ENCODE peak calls at places on chromosome 5, in eight cellular contexts. X is IMR-90, D is A549, M is GM23338, H is astrocyte, C is ovary, Q is hepatocyte, V is tibial nerve. U is an unnamed sample.

GRCh38 chr5:132771559-132771998 is 5.5 kb downstream of the SEPTIN8 start:
- DNase-seq in X (peak; percentile 67), D (peak; percentile 17), M (peak; percentile 84), H (peak; percentile 74), C (peak; percentile 43), Q (no peak), V (no peak), U (peak; percentile 76)

GRCh38 chr5:37111426-37112382 is 137.5 kb downstream of the CPLANE1 start:
- DNase-seq in X (no peak), D (no peak), M (no peak), H (peak; percentile 10), C (no peak), Q (no peak), V (no peak), U (no peak)

GRCh38 chr5:112124788-112125187 is 294.3 kb downstream of the EPB41L4A start:
- DNase-seq in X (no peak), D (no peak), M (no peak), H (no peak), C (no peak), Q (no peak), V (no peak), U (no peak)

GRCh38 chr5:137822158-137822764 is 45.4 kb upstream of the MYOT start:
- DNase-seq in X (peak; percentile 18), D (peak; percentile 73), M (peak; percentile 83), H (peak; percentile 23), C (no peak), Q (peak; percentile 60), V (no peak), U (no peak)

GRCh38 chr5:172749881-172750608 is 20.9 kb downstream of the DUSP1 start:
- DNase-seq in X (no peak), D (no peak), M (no peak), H (peak; percentile 55), C (peak; percentile 63), Q (no peak), V (no peak), U (peak; percentile 93)

GRCh38 chr5:135964670-135965320 is 10.0 kb upstream of the LECT2 start:
- DNase-seq in X (peak; percentile 44), D (no peak), M (no peak), H (peak; percentile 58), C (no peak), Q (no peak), V (no peak), U (no peak)

GRCh38 chr5:111224561-111224989 is 391 bp downstream of the CAMK4 start:
- DNase-seq in X (peak; percentile 7), D (no peak), M (no peak), H (no peak), C (peak; percentile 25), Q (no peak), V (no peak), U (no peak)

GRCh38 chr5:135053278-135053677 is 19.2 kb upstream of the PITX1 start:
- DNase-seq in X (no peak), D (no peak), M (no peak), H (no peak), C (no peak), Q (no peak), V (no peak), U (no peak)

GRCh38 chr5:624118-624950 is 12.2 kb downstream of the CEP72 start:
- DNase-seq in X (no peak), D (no peak), M (no peak), H (no peak), C (no peak), Q (no peak), V (no peak), U (no peak)

GRCh38 chr5:138029944-138030343 is 2.9 kb downstream of the FAM13B start:
- DNase-seq in X (no peak), D (no peak), M (no peak), H (no peak), C (no peak), Q (no peak), V (no peak), U (no peak)

GRCh38 chr5:129652353-129653138 is 95.3 kb upstream of the MINAR2 start:
- DNase-seq in X (no peak), D (no peak), M (no peak), H (no peak), C (no peak), Q (no peak), V (no peak), U (no peak)

GRCh38 chr5:126927424-126927823 is 102.9 kb downstream of the MARCHF3 start:
- DNase-seq in X (no peak), D (no peak), M (no peak), H (no peak), C (no peak), Q (no peak), V (no peak), U (no peak)

GRCh38 chr5:141757402-141757801 is 75.4 kb upstream of the ARAP3 start:
- DNase-seq in X (peak; percentile 41), D (peak; percentile 54), M (peak; percentile 78), H (no peak), C (no peak), Q (peak; percentile 40), V (no peak), U (no peak)

GRCh38 chr5:35476789-35477188 is 140.9 kb upstream of the SPEF2 start:
- DNase-seq in X (no peak), D (no peak), M (no peak), H (no peak), C (no peak), Q (no peak), V (no peak), U (no peak)

GRCh38 chr5:35947085-35947484 is 8.7 kb upstream of the CAPSL start:
- DNase-seq in X (no peak), D (no peak), M (no peak), H (no peak), C (no peak), Q (no peak), V (no peak), U (no peak)

GRCh38 chr5:176778921-176779465 is 31.4 kb upstream of the UNC5A start:
- DNase-seq in X (no peak), D (no peak), M (no peak), H (no peak), C (no peak), Q (no peak), V (no peak), U (no peak)

GRCh38 chr5:55989860-55990259 is 4.9 kb downstream of the IL6ST start:
- DNase-seq in X (no peak), D (no peak), M (no peak), H (no peak), C (no peak), Q (no peak), V (no peak), U (no peak)

GRCh38 chr5:16723821-16724220 is 107.0 kb upstream of the RETREG1 start:
- DNase-seq in X (no peak), D (no peak), M (no peak), H (no peak), C (no peak), Q (no peak), V (no peak), U (no peak)

GRCh38 chr5:149271195-149271716 is 403 bp upstream of the AFAP1L1 start:
- DNase-seq in X (no peak), D (peak; percentile 31), M (peak; percentile 68), H (no peak), C (no peak), Q (peak; percentile 44), V (peak; percentile 25), U (no peak)
- H3K4me3 ChIP-seq in X (peak overlapping the region; percentile 55), D (peak overlapping the region; percentile 69), M (peak overlapping the region; percentile 94), H (peak overlapping the region; percentile 95), C (peak overlapping the region; percentile 61), Q (peak overlapping the region; percentile 9), V (peak overlapping the region; percentile 70), U (peak overlapping the region; percentile 66)

DNA sequence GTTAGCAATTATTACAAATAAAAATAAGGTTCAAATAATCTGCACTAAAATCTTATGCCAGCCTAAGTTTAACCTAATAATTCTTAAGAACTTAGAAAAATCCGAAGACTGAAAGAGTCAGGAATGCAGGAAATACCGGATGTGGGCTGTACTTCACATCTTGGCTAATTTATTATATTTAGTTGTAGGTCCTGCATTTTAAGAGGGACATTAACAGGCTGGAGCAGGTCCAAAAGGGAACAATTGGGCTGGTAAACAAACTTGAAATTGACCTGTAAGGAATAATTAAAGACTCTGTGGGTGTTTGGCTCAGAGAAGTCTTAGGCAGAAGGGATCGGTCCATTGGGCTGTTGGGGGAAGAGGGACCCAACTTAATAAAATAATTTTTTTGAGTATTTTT is 18.4 kb downstream of the GLRA1 start:
- DNase-seq in X (peak; percentile 1), D (no peak), M (no peak), H (peak; percentile 47), C (no peak), Q (no peak), V (no peak), U (no peak)
- H3K4me1 ChIP-seq in X (no peaks in the 10 kb centered on the region), D (no peaks in the 10 kb centered on the region), M (peaks cover 20% of the 10 kb centered on the region), H (peaks cover 16% of the 10 kb centered on the region), C (no peaks in the 10 kb centered on the region), Q (no peaks in the 10 kb centered on the region), V (no peaks in the 10 kb centered on the region), U (peaks cover 27% of the 10 kb centered on the region)

DNA sequence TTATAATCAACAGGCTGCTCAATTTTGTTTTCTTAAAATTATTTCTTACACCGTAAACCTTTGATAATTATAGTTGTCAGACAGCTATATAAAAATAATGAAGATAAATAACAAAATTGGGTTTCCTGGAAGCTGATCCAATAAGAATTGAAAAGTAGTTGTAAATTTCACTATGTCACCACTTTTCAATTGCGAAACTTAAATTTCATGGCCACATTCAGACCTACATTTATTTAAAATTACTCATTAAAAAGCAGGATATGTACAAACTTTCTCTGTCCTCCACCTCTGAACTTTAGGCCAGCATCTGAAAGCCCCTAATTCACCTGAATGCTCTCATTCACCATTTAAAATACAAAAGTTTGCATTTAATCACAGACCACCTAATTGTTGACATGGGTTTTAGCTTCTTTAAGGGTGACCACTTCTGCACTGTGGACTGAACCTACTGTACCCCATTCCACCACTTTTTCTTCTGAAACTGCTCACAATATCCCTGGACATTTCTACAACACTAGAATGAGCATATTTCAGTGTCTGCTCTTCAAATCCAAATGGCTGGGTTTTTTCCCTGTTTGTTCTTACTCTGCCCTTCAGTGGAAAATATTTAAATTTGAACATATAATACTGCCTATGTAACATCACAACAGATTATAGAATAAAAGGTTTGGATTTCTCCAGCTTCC is 644 bp downstream of the SELENOP start:
- DNase-seq in X (no peak), D (no peak), M (no peak), H (no peak), C (no peak), Q (no peak), V (no peak), U (no peak)
- H3K4me3 ChIP-seq in X (no peak overlapping the region), D (no peak overlapping the region), M (peak overlapping the region; percentile 20), H (no peak overlapping the region), C (peak overlapping the region; percentile 47), Q (peak overlapping the region; percentile 51), V (peak overlapping the region; percentile 51), U (peak overlapping the region; percentile 39)

GRCh38 chr5:2130361-2130760 is 247.6 kb upstream of the IRX4 start:
- DNase-seq in X (no peak), D (no peak), M (no peak), H (no peak), C (no peak), Q (no peak), V (no peak), U (no peak)

GRCh38 chr5:2132497-2132847 is 249.7 kb upstream of the IRX4 start:
- DNase-seq in X (no peak), D (no peak), M (no peak), H (no peak), C (no peak), Q (no peak), V (no peak), U (no peak)

GRCh38 chr5:2129581-2130272 is 247.0 kb upstream of the IRX4 start:
- DNase-seq in X (no peak), D (no peak), M (no peak), H (no peak), C (no peak), Q (no peak), V (no peak), U (no peak)

GRCh38 chr5:2131826-2132496 is 249.2 kb upstream of the IRX4 start:
- DNase-seq in X (no peak), D (no peak), M (no peak), H (no peak), C (no peak), Q (no peak), V (no peak), U (no peak)

GRCh38 chr5:2131196-2131595 is 248.5 kb upstream of the IRX4 start:
- DNase-seq in X (no peak), D (peak; percentile 18), M (no peak), H (no peak), C (no peak), Q (no peak), V (no peak), U (no peak)
- H3K4me1 ChIP-seq in X (no peaks in the 10 kb centered on the region), D (no peaks in the 10 kb centered on the region), M (peaks cover 11% of the 10 kb centered on the region), H (no peaks in the 10 kb centered on the region), C (peaks cover 3% of the 10 kb centered on the region), Q (no peaks in the 10 kb centered on the region), V (no peaks in the 10 kb centered on the region), U (no peaks in the 10 kb centered on the region)